ENCODE peak calls at places on chromosomes 3 and 15, in eight cellular contexts. X is testis, N is A549, G is heart left ventricle, E is Karpas-422, M is body of pancreas, D is mammary epithelial cell, R is breast epithelium. Y is an unnamed sample. For H3K4me1, the result is how much of the 10 kb centered on the place peaks cover.

GRCh38 chr15:78850926-78851600 is 21.6 kb upstream of the MORF4L1 start:
- DNase-seq in M (no peak), N (no peak), X (peak), G (no peak), R (no peak), D (no peak), E (no peak), Y (no peak)

GRCh38 chr15:89442671-89443307 is 53.6 kb downstream of the RHCG start:
- DNase-seq in M (peak), G (no peak), N (peak), X (peak), E (peak), R (no peak), D (no peak), Y (no peak)

GRCh38 chr15:66714543-66714981 is 12.5 kb downstream of the SMAD6 start:
- DNase-seq in X (no peak), R (no peak), M (no peak), G (no peak), N (no peak), E (no peak), D (no peak), Y (no peak)

GRCh38 chr3:52769786-52770445 is 824 bp downstream of the NEK4 start:
- DNase-seq in N (no peak), G (no peak), X (peak), R (no peak), M (no peak), E (no peak), D (peak), Y (no peak)

GRCh38 chr3:159536876-159537275 is 451.8 kb upstream of the IL12A start:
- DNase-seq in E (no peak), R (no peak), N (no peak), G (no peak), D (no peak), X (no peak), M (no peak), Y (no peak)

GRCh38 chr15:99176757-99177156 is 71.9 kb downstream of the SYNM start:
- DNase-seq in D (no peak), E (no peak), M (no peak), X (no peak), G (no peak), N (no peak), R (no peak), Y (no peak)

GRCh38 chr3:115615001-115615447 is 8.3 kb upstream of the GAP43 start:
- DNase-seq in E (no peak), M (no peak), D (peak), N (no peak), X (no peak), G (no peak), R (no peak), Y (no peak)

GRCh38 chr3:126360046-126360713 is 3.0 kb upstream of the KLF15 start:
- DNase-seq in M (no peak), N (no peak), R (no peak), X (no peak), G (no peak), D (no peak), E (no peak), Y (no peak)

GRCh38 chr15:58611731-58612676 is 137.5 kb downstream of the ADAM10 start:
- DNase-seq in X (no peak), E (no peak), M (no peak), G (no peak), R (no peak), D (no peak), N (no peak), Y (no peak)

GRCh38 chr3:15313461-15313860 is 18.9 kb downstream of the SH3BP5 start:
- DNase-seq in E (no peak), N (no peak), R (no peak), G (no peak), D (no peak), M (no peak), X (no peak), Y (no peak)

GRCh38 chr3:194955979-194956696 is 270.5 kb downstream of the FAM43A start:
- DNase-seq in M (no peak), G (no peak), R (peak), N (no peak), D (no peak), X (no peak), E (no peak), Y (no peak)

GRCh38 chr3:36362973-36363372 is 17.3 kb upstream of the STAC start:
- DNase-seq in G (no peak), E (no peak), D (peak), M (peak), R (no peak), X (no peak), N (peak), Y (no peak)

GRCh38 chr3:18679226-18679625 is 254.1 kb upstream of the SATB1 start:
- DNase-seq in X (no peak), R (no peak), G (no peak), E (no peak), D (no peak), M (no peak), N (no peak), Y (no peak)

GRCh38 chr3:187107989-187108388 is 31.3 kb downstream of the RPL39L start:
- DNase-seq in R (no peak), G (no peak), N (no peak), E (no peak), X (no peak), M (no peak), D (no peak), Y (no peak)

DNA sequence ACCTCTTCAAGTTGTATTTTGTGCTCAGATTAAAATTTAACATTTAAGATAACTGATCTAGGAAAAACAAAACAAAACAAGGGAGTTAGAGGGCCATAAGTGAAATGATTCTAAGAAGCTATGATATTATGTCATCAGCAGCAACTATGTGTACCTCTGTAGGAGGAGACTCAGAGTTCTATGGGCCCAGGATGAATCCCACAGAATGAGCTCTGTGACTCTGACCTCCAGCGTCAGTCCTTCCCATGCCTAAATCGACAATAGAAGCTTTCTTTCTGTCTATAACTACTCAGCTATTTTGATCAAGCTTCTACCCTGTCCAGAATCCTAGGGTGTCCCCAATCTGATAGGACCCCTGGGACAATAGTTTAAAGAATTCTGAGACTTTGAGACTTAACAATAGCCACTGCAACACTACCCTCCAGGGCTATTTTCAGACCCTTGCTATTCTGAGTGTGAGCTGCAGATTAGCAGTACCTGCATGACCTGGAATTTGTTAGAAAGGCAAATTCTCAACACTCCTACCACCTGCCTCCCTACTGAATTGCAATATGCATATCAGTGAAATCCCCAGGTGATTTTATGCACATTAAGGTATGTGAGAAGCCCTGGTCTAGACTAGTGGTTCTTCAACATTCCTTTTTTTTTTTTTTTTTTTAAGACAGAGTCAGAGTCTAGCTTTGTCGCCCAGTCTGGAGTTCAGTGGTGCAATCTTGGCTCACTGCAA is 66.7 kb downstream of the ARHGAP31 start:
- DNase-seq in X (no peak), R (no peak), N (no peak), E (no peak), M (no peak), D (no peak), G (no peak), Y (no peak)
- H3K4me3 ChIP-seq in X (no peak), R (no peak), N (no peak), E (no peak), M (no peak), D (no peak), G (no peak), Y (no peak)

DNA sequence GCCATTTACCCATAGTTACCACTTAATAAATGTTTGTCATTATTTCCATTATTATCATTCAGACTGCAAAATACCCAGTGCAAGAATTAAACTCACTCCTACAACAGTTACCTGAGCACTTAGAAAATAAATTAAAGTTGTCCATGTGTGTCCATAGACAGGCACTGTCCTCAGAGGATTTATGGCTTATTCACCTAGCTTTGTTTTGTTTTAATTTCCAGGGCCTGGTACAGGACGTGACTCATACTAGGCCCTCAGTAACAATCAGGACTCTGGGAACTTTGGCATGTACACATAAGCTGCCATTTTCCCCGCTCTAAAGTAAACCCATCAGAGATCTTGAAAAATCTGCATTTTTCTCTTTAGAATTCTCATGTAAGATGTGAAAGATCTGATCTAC is 458.5 kb upstream of the ARRDC4 start:
- DNase-seq in D (peak), R (no peak), X (no peak), M (no peak), N (no peak), E (no peak), G (no peak), Y (no peak)
- H3K27ac ChIP-seq in D (no peak), R (no peak), X (no peak), M (no peak), N (no peak), E (no peak), G (no peak), Y (no peak)

GRCh38 chr3:123327480-123327879 is 121.4 kb downstream of the ADCY5 start:
- DNase-seq in X (no peak), R (no peak), E (no peak), G (no peak), M (no peak), N (no peak), D (no peak), Y (no peak)
- H3K4me1 ChIP-seq in X (under half), R (under half), E (under half), G (half or more), M (under half), N (under half), D (under half), Y (under half)

DNA sequence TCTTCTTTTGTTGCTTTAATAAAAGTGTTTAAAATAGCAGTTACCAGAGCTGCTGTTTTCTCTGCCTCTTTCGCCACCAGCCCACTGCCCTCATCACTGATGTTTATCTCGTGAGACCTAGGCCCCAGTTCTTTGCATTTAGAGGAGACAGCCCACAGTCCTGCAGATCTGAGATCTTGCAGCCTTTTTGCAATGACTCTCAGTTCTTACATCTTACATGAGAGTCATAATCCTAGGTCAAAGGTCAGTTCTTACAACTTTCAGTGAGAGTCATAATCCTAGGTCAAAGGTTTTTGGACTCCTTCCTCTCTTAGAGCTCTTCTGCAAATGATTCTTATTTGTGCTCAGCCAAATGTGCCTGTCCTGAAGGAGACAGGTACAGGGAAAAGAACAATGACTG is 66.9 kb downstream of the ABHD5 start:
- DNase-seq in R (no peak), N (no peak), E (no peak), G (no peak), X (no peak), M (no peak), D (no peak), Y (no peak)
- H3K4me3 ChIP-seq in R (no peak), N (no peak), E (no peak), G (no peak), X (no peak), M (no peak), D (no peak), Y (no peak)

GRCh38 chr3:40307176-40307575 is 2.3 kb upstream of the EIF1B start:
- DNase-seq in N (no peak), R (no peak), X (no peak), G (no peak), D (peak), M (no peak), E (no peak), Y (no peak)
- H3K27ac ChIP-seq in N (no peak), R (no peak), X (no peak), G (no peak), D (no peak), M (no peak), E (no peak), Y (no peak)

GRCh38 chr3:134366221-134366927 is 7.9 kb downstream of the AMOTL2 start:
- DNase-seq in M (no peak), R (no peak), G (no peak), E (no peak), D (no peak), X (no peak), N (no peak), Y (no peak)
- H3K4me1 ChIP-seq in M (half or more), R (under half), G (half or more), E (under half), D (half or more), X (under half), N (half or more), Y (under half)